ENCODE peak calls at places on chromosomes 11 and 22, in ten cellular contexts. O is A673; U is psoas muscle; H is transverse colon; C is mesenchymal stem cell; W is MM.1S; Q is fibroblast of lung; P is NT2/D1; G is CD4-positive, alpha-beta memory T cell; S is GM23248. E is an unnamed sample.

GRCh38 chr11:44308256-44308922 is 1.6 kb downstream of the ALX4 start:
- DNase-seq in O (peak; percentile 46), U (no peak), H (no peak), C (no peak), W (no peak), Q (no peak), P (no peak), G (no peak), S (no peak), E (no peak)

GRCh38 chr22:30279389-30279788 is 9.9 kb downstream of the CASTOR1 start:
- DNase-seq in O (peak; percentile 29), U (peak; percentile 75), H (no peak), C (no peak), W (no peak), Q (no peak), P (no peak), G (no peak), S (peak; percentile 87), E (no peak)

GRCh38 chr22:31173386-31174145 is 13.6 kb downstream of the RNF185 start:
- DNase-seq in O (no peak), U (no peak), H (no peak), C (peak; percentile 94), W (no peak), Q (peak; percentile 93), P (no peak), G (no peak), S (peak; percentile 93), E (no peak)

GRCh38 chr22:23315341-23315917 is 135.1 kb downstream of the BCR start:
- DNase-seq in O (peak; percentile 73), U (peak; percentile 73), H (peak; percentile 78), C (peak; percentile 82), W (peak; percentile 27), Q (peak; percentile 71), P (peak; percentile 22), G (peak; percentile 45), S (peak; percentile 64), E (peak; percentile 71)

GRCh38 chr11:94961255-94961654 is 12.1 kb downstream of the CWC15 start:
- DNase-seq in O (no peak), U (no peak), H (no peak), C (no peak), W (no peak), Q (no peak), P (no peak), G (no peak), S (no peak), E (no peak)

GRCh38 chr22:24969588-24970301 is 17.2 kb downstream of the KIAA1671 start:
- DNase-seq in O (no peak), U (peak; percentile 72), H (peak; percentile 19), C (peak; percentile 85), W (no peak), Q (peak; percentile 73), P (no peak), G (no peak), S (peak; percentile 82), E (no peak)

GRCh38 chr11:129451524-129451923 is 75.9 kb downstream of the BARX2 start:
- DNase-seq in O (no peak), U (no peak), H (no peak), C (no peak), W (no peak), Q (no peak), P (no peak), G (no peak), S (no peak), E (no peak)

GRCh38 chr11:79661373-79661772 is 220.5 kb upstream of the TENM4 start:
- DNase-seq in O (no peak), U (no peak), H (no peak), C (no peak), W (no peak), Q (no peak), P (no peak), G (no peak), S (no peak), E (no peak)

GRCh38 chr22:37562049-37562784 is 1.9 kb downstream of the CDC42EP1 start:
- DNase-seq in O (no peak), U (peak; percentile 41), H (no peak), C (no peak), W (no peak), Q (no peak), P (no peak), G (no peak), S (no peak), E (no peak)
- H3K4me3 ChIP-seq in O (no peak overlapping the region), U (peak overlapping the region; percentile 72), H (peak overlapping the region; percentile 88), C (peak overlapping the region; percentile 71), W (no peak overlapping the region), Q (peak overlapping the region; percentile 94), P (no peak overlapping the region), G (no peak overlapping the region), S (peak overlapping the region; percentile 90), E (peak overlapping the region; percentile 86)

DNA sequence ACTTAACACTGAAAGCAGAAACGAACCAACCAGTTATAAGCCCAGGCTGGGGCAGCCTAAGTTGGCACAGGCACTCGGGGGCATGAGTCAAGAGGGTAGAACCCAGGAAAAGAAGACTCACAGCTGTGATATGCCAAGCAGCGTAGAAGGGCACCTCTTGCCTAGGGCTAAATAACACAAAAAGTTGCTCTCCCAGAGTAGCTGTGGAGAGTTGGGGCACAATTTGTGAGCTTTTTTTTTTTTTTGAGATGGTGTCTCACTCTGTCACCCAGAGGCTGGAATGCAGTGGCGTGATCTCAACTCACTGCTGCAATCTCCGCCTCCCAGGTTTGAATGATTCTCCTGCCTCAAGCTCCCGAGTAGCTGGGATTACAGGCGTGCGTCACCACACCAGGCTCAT is 8.8 kb downstream of the CLMP start:
- DNase-seq in O (no peak), U (no peak), H (no peak), C (no peak), W (no peak), Q (no peak), P (no peak), G (no peak), S (peak; percentile 70), E (no peak)
- H3K4me1 ChIP-seq in O (peaks cover 39% of the 10 kb centered on the region), U (no peaks in the 10 kb centered on the region), H (peaks cover 6% of the 10 kb centered on the region), C (peaks cover 23% of the 10 kb centered on the region), W (no peaks in the 10 kb centered on the region), Q (peaks cover 34% of the 10 kb centered on the region), P (peaks cover 8% of the 10 kb centered on the region), G (no peaks in the 10 kb centered on the region), S (peaks cover 98% of the 10 kb centered on the region), E (no peaks in the 10 kb centered on the region)

GRCh38 chr22:47206185-47206584 is 443.7 kb downstream of the TBC1D22A start:
- DNase-seq in O (no peak), U (no peak), H (no peak), C (no peak), W (no peak), Q (no peak), P (no peak), G (no peak), S (no peak), E (no peak)

GRCh38 chr22:47204002-47204979 is 441.8 kb downstream of the TBC1D22A start:
- DNase-seq in O (no peak), U (peak; percentile 41), H (no peak), C (no peak), W (no peak), Q (no peak), P (no peak), G (no peak), S (no peak), E (no peak)

GRCh38 chr22:47205081-47205491 is 442.6 kb downstream of the TBC1D22A start:
- DNase-seq in O (no peak), U (peak; percentile 47), H (no peak), C (no peak), W (no peak), Q (no peak), P (no peak), G (no peak), S (no peak), E (no peak)

GRCh38 chr22:47206819-47207218 is 444.4 kb downstream of the TBC1D22A start:
- DNase-seq in O (no peak), U (no peak), H (no peak), C (no peak), W (no peak), Q (no peak), P (no peak), G (no peak), S (no peak), E (no peak)

DNA sequence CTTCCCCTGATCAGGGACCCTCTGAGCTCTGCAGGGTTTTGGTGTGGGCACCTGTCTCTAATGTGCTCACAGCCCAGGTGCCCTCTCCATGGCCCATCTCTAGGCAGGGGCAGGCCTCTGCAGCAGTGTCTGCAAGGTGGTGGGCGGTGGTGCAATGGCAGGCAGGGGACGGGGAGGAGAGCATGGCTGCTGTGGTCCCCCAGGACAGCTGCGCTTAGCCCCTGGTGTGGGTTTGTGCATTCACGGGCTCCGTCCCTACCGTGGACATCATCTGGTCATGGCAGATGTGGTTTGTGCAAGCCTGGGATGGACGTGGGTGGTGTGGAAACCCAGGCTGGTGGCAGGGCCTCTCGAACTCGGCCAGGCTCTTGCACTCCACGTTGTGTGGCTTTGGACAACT is 443.1 kb downstream of the TBC1D22A start:
- DNase-seq in O (no peak), U (peak; percentile 32), H (no peak), C (no peak), W (no peak), Q (no peak), P (no peak), G (no peak), S (no peak), E (no peak)
- H3K9me3 ChIP-seq in O (no peaks in the 10 kb centered on the region), U (no peaks in the 10 kb centered on the region), H (no peaks in the 10 kb centered on the region), C (peaks cover 6% of the 10 kb centered on the region), W (no peaks in the 10 kb centered on the region), Q (no peaks in the 10 kb centered on the region), P (no peaks in the 10 kb centered on the region), G (no peaks in the 10 kb centered on the region), S (no peaks in the 10 kb centered on the region), E (no peaks in the 10 kb centered on the region)

GRCh38 chr11:134478176-134478575 is 66.1 kb upstream of the B3GAT1 start:
- DNase-seq in O (no peak), U (no peak), H (no peak), C (no peak), W (no peak), Q (no peak), P (no peak), G (no peak), S (no peak), E (no peak)

GRCh38 chr11:134475951-134476350 is 63.9 kb upstream of the B3GAT1 start:
- DNase-seq in O (no peak), U (no peak), H (no peak), C (no peak), W (no peak), Q (no peak), P (no peak), G (no peak), S (no peak), E (no peak)

GRCh38 chr11:134474942-134475341 is 62.9 kb upstream of the B3GAT1 start:
- DNase-seq in O (no peak), U (no peak), H (no peak), C (no peak), W (no peak), Q (no peak), P (no peak), G (no peak), S (no peak), E (no peak)

GRCh38 chr11:134477486-134477885 is 65.4 kb upstream of the B3GAT1 start:
- DNase-seq in O (no peak), U (no peak), H (no peak), C (no peak), W (no peak), Q (no peak), P (no peak), G (no peak), S (no peak), E (no peak)

DNA sequence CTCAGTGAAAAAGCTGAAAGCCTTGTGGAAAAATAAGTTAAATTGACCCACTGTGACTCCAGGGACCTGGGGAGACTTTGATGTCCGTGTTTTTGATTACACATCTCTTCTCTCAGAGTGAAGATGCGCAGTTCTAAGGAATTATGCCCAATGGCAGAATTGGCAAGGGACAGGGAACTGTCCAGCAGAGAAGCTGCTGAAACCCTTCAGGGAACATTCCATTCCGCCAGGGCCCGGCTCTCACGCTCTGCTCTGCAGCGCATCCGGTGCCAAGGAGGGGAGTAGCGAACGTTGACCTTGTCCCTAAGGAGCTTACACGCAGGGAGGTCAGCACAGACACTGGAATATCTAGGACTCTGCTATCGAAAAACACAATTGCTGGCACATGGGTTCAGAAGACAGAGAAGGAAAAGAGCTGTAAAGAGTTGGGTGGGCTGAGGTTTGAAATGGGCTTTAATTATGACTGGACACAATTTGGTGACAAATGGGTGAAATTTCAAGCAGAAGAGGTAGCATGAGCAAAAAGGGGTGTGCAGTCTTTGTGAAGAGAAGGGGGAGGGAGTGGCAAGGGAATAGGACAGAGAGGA is 64.5 kb upstream of the B3GAT1 start:
- DNase-seq in O (peak; percentile 48), U (no peak), H (no peak), C (no peak), W (no peak), Q (no peak), P (peak; percentile 62), G (no peak), S (peak; percentile 5), E (peak; percentile 44)
- H3K4me3 ChIP-seq in O (no peak overlapping the region), U (no peak overlapping the region), H (no peak overlapping the region), C (no peak overlapping the region), W (no peak overlapping the region), Q (no peak overlapping the region), P (no peak overlapping the region), G (no peak overlapping the region), S (no peak overlapping the region), E (no peak overlapping the region)

E was measured in HAP-1.